ENCODE peak calls at places on chromosome 18, in four cellular contexts. T is H1, I is GM12878, C is HepG2. S is an unnamed sample.
A peak's percentile ranks its signal among the peaks of the same experiment; 100 is the strongest.

GRCh38 chr18:58468191-58468590 is 160.7 kb downstream of the ALPK2 start:
- DNase-seq in I (no peak), T (no peak), C (no peak), S (no peak)

GRCh38 chr18:50410008-50410407 is 35.2 kb downstream of the SKA1 start:
- DNase-seq in C (no peak), T (no peak), I (no peak), S (no peak)

GRCh38 chr18:74453011-74453571 is 4.0 kb downstream of the DIPK1C start:
- DNase-seq in I (no peak), T (no peak), C (no peak), S (no peak)

GRCh38 chr18:13377496-13377895 is 158.9 kb downstream of the LDLRAD4 start:
- DNase-seq in C (no peak), I (no peak), T (no peak), S (no peak)

GRCh38 chr18:474416-474815 is 26.1 kb downstream of the COLEC12 start:
- DNase-seq in I (no peak), T (no peak), C (no peak), S (no peak)

GRCh38 chr18:29057703-29058102 is 880.8 kb upstream of the CDH2 start:
- DNase-seq in T (no peak), I (no peak), C (no peak), S (no peak)

GRCh38 chr18:57527479-57528237 is 58.8 kb downstream of the FECH start:
- DNase-seq in I (no peak), T (no peak), C (peak; percentile 55), S (no peak)

GRCh38 chr18:111292-112014 is 46.9 kb upstream of the USP14 start:
- DNase-seq in I (no peak), C (peak; percentile 59), T (peak; percentile 19), S (no peak)

GRCh38 chr18:55003695-55004094 is 44.4 kb upstream of the CCDC68 start:
- DNase-seq in I (no peak), T (no peak), C (no peak), S (no peak)

GRCh38 chr18:47876813-47877212 is 53.6 kb downstream of the SMAD2 start:
- DNase-seq in C (no peak), T (no peak), I (no peak), S (no peak)

GRCh38 chr18:59249186-59249774 is 24.0 kb downstream of the RAX start:
- DNase-seq in I (no peak), T (no peak), C (peak; percentile 58), S (peak; percentile 30)

GRCh38 chr18:42801706-42802105 is 313.8 kb downstream of the RIT2 start:
- DNase-seq in C (no peak), I (no peak), T (no peak), S (no peak)

DNA sequence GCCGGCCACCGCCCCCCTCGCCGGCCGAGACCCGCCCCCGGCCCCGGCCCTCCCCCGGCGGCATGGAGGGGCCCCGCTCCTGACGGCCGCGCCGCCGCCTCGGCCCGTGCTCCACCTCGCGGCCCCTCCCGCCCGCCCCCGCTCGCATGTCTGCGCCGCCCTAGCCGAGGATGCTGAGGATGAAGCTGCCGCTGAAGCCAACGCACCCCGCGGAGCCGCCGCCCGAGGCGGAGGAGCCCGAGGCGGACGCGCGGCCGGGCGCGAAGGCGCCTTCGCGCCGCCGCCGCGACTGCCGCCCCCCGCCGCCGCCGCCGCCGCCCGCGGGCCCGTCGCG is 397 bp downstream of the ZCCHC2 start:
- DNase-seq in C (no peak), T (no peak), I (no peak), S (no peak)
- H3K9ac ChIP-seq in C (no peak overlapping the region), T (no peak overlapping the region), I (no peak overlapping the region), S (no peak overlapping the region)

DNA sequence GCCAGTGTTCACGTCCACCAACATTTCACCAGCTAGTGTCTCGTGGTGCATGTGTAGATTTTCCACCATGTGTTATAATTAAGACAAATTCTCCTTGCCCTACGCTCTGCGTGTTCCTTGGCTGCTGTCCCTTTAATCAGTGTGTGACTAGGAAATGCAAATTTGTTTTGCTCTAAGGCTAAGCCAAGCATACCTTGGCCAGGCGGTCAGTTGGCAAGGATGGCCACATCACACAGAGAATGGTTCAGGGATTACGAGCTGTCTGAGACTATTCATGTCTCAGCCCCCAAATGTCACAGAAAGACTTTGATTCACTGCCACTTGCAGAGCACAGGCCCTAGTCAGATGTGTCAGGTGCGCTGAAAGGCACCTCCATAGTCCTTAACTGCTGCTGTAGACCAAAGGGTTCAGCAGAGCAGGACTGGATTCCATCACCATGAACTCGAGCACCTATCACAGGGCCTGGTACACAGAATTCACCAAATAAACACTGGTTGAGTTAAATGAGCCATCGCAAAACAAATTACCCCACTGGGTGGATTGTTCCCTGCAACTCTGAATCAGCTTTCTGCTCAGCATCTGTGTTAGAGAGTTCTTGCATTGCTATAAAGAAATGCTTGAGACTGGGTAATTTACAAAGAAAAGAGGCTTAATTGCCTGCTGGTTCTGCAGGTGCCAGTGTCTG is 128.4 kb downstream of the CABLES1 start:
- DNase-seq in T (no peak), C (no peak), I (no peak), S (no peak)
- TF ChIP-seq SUZ12 in T (no peak), C (no peak), I (no peak), S (no peak)

GRCh38 chr18:79523221-79523737 is 127.5 kb downstream of the NFATC1 start:
- DNase-seq in C (no peak), I (no peak), T (no peak), S (no peak)
- H3K4me3 ChIP-seq in C (no peak overlapping the region), I (no peak overlapping the region), T (no peak overlapping the region), S (no peak overlapping the region)

GRCh38 chr18:70334264-70334663 is 45.4 kb downstream of the SOCS6 start:
- DNase-seq in T (no peak), C (no peak), I (no peak), S (no peak)

GRCh38 chr18:70337139-70337972 is 48.5 kb downstream of the SOCS6 start:
- DNase-seq in T (peak; percentile 25), C (peak; percentile 81), I (no peak), S (peak; percentile 49)

GRCh38 chr18:70333757-70334156 is 44.9 kb downstream of the SOCS6 start:
- DNase-seq in C (peak; percentile 98), I (no peak), T (no peak), S (no peak)

GRCh38 chr18:70334728-70335329 is 46.0 kb downstream of the SOCS6 start:
- DNase-seq in C (peak; percentile 94), I (no peak), T (no peak), S (no peak)

GRCh38 chr18:70335892-70336726 is 47.3 kb downstream of the SOCS6 start:
- DNase-seq in C (peak; percentile 97), I (no peak), T (no peak), S (no peak)
- H3K9ac ChIP-seq in C (peak overlapping the region; percentile 91), I (no peak overlapping the region), T (no peak overlapping the region), S (no peak overlapping the region)

S was measured in NT2/D1.